ENCODE peak calls at places on chromosomes 16 and 17, in seven cellular contexts. D is WERI-Rb-1, V is cardiac muscle cell, H is brain microvascular endothelial cell, A is left ventricle myocardium inferior, F is neural progenitor cell, U is pancreas. E is an unnamed sample.

GRCh38 chr16:2511128-2511785 is 2.5 kb upstream of the ATP6V0C start:
- DNase-seq in D (peak; percentile 89), V (no peak), H (peak; percentile 52), A (peak; percentile 68), F (peak; percentile 40), U (peak; percentile 59), E (peak; percentile 71)

GRCh38 chr17:15886221-15886620 is 58.7 kb upstream of the ADORA2B start:
- DNase-seq in D (no peak), V (no peak), H (no peak), A (no peak), F (no peak), U (no peak), E (no peak)

GRCh38 chr16:87441886-87442580 is 49.9 kb downstream of the MAP1LC3B start:
- DNase-seq in D (no peak), V (no peak), H (peak; percentile 19), A (no peak), F (no peak), U (no peak), E (no peak)

GRCh38 chr17:34579017-34579946 is at the start of gene TMEM132E:
- DNase-seq in D (peak; percentile 52), V (peak; percentile 74), H (no peak), A (peak; percentile 37), F (peak; percentile 91), U (peak; percentile 73), E (peak; percentile 13)

GRCh38 chr17:81685108-81685507 is 1.3 kb downstream of the HGS start:
- DNase-seq in D (no peak), V (no peak), H (peak; percentile 73), A (no peak), F (no peak), U (no peak), E (no peak)

GRCh38 chr17:77834170-77835115 is 124.1 kb upstream of the TNRC6C start:
- DNase-seq in D (peak; percentile 81), V (peak; percentile 63), H (peak; percentile 93), A (peak; percentile 55), F (peak; percentile 39), U (peak; percentile 61), E (peak; percentile 46)

GRCh38 chr17:73474370-73474988 is 162.7 kb upstream of the CDC42EP4 start:
- DNase-seq in D (no peak), V (peak; percentile 90), H (peak; percentile 80), A (peak; percentile 79), F (no peak), U (peak; percentile 84), E (peak; percentile 67)

GRCh38 chr16:81779540-81780320 is 639 bp downstream of the PLCG2 start:
- DNase-seq in D (no peak), V (no peak), H (no peak), A (peak; percentile 39), F (peak; percentile 33), U (peak; percentile 67), E (peak; percentile 50)

GRCh38 chr16:88456356-88457292 is 3.5 kb downstream of the ZFPM1 start:
- DNase-seq in D (no peak), V (no peak), H (no peak), A (no peak), F (no peak), U (no peak), E (no peak)

GRCh38 chr17:66549731-66550207 is 247.4 kb downstream of the PRKCA start:
- DNase-seq in D (no peak), V (no peak), H (peak; percentile 69), A (no peak), F (no peak), U (no peak), E (no peak)

GRCh38 chr16:24850289-24850931 is 4.6 kb downstream of the SLC5A11 start:
- DNase-seq in D (no peak), V (no peak), H (no peak), A (no peak), F (no peak), U (no peak), E (no peak)

GRCh38 chr16:89282523-89282922 is 65.0 kb downstream of the ZNF778 start:
- DNase-seq in D (no peak), V (no peak), H (no peak), A (no peak), F (no peak), U (no peak), E (no peak)

GRCh38 chr16:14015461-14015860 is 55.7 kb upstream of the MRTFB start:
- DNase-seq in D (no peak), V (no peak), H (no peak), A (no peak), F (no peak), U (no peak), E (no peak)

GRCh38 chr16:79250457-79251098 is 350.0 kb downstream of the MAF start:
- DNase-seq in D (no peak), V (no peak), H (no peak), A (no peak), F (no peak), U (no peak), E (no peak)

GRCh38 chr16:88995746-88996535 is 18.9 kb upstream of the CBFA2T3 start:
- DNase-seq in D (no peak), V (no peak), H (no peak), A (no peak), F (no peak), U (no peak), E (no peak)

GRCh38 chr17:949623-950338 is 29.8 kb downstream of the NXN start:
- DNase-seq in D (no peak), V (no peak), H (no peak), A (no peak), F (peak; percentile 86), U (no peak), E (no peak)

GRCh38 chr17:8185580-8186445 is 4.2 kb downstream of the BORCS6 start:
- DNase-seq in D (peak; percentile 77), V (peak; percentile 81), H (peak; percentile 60), A (peak; percentile 84), F (peak; percentile 88), U (peak; percentile 100), E (peak; percentile 94)

GRCh38 chr16:49640606-49641005 is 215.3 kb downstream of the ZNF423 start:
- DNase-seq in D (no peak), V (no peak), H (peak; percentile 10), A (no peak), F (no peak), U (peak; percentile 46), E (no peak)

GRCh38 chr17:48995871-48996695 is 1.1 kb upstream of the IGF2BP1 start:
- DNase-seq in D (peak; percentile 98), V (peak; percentile 95), H (no peak), A (no peak), F (peak; percentile 97), U (no peak), E (no peak)

GRCh38 chr17:48996696-48997102 is 486 bp upstream of the IGF2BP1 start:
- DNase-seq in D (no peak), V (no peak), H (no peak), A (no peak), F (no peak), U (no peak), E (no peak)

GRCh38 chr17:48997103-48997826 is at the start of gene IGF2BP1:
- DNase-seq in D (peak; percentile 94), V (peak; percentile 87), H (peak; percentile 61), A (no peak), F (peak; percentile 93), U (peak; percentile 59), E (no peak)

GRCh38 chr17:48994548-48995331 is 2.4 kb upstream of the IGF2BP1 start:
- DNase-seq in D (no peak), V (no peak), H (no peak), A (no peak), F (no peak), U (no peak), E (no peak)

DNA sequence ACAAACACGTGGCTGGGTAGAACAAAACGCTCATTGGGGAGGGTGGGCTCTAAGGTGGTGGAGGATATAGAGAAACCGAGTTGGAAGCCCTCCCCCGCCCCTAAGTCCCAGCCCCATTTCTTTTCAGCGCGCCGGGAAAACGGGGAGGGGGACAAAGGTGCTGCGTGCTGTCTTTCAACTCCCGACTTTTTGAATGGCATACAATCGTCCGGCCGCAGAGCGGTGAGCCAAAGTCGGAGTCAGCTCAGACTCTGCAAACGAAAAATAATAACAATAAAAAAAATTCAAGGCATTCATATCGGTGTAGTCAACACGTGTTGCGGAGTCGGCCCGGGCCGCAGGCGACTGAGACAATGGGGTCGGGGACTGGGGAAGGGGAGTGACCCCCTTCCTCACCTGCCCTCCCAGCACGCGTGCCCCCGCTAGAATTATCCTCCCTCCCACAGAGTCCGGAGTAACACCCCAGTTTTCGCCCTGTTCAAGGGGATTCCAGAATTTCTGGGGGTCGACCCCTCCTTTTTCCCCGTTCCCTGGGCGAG is 1.8 kb upstream of the IGF2BP1 start:
- DNase-seq in D (peak; percentile 84), V (peak; percentile 59), H (no peak), A (no peak), F (peak; percentile 85), U (no peak), E (no peak)
- TF ChIP-seq CTCF in D (no peak), V (no peak), H (no peak), A (no peak), F (no peak), U (no peak), E (no peak)

DNA sequence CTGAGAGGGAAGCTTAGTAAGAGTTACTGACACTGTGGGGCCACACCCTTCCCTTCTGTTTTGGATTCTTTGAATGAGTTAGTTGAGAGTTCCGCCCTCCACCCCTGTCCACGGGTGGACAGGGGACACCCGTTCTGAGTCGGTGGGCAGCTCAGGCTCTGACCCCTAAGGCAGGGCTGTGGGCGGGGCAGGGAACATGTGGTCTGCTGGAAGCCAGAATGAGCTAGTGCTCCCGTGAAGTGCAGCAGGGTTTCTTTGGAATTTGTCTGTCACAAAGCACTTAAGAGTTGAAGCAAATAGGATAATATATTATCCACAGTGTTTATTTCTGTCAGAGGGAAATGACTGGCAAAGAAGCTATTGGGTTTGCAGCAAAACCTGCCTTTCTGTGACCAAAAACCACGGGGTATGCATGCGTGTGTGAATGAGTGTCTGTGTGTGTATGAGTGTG is 90.1 kb downstream of the CLEC16A start:
- DNase-seq in D (no peak), V (peak; percentile 55), H (no peak), A (peak; percentile 51), F (no peak), U (no peak), E (no peak)
- H3K27ac ChIP-seq in D (no peak overlapping the region), V (peak overlapping the region; percentile 49), H (no peak overlapping the region), A (peak overlapping the region; percentile 86), F (no peak overlapping the region), U (no peak overlapping the region), E (peak overlapping the region; percentile 57)

GRCh38 chr16:22692034-22692433 is 121.9 kb upstream of the HS3ST2 start:
- DNase-seq in D (no peak), V (no peak), H (no peak), A (no peak), F (no peak), U (no peak), E (no peak)
- TF ChIP-seq CTCF in D (no peak), V (no peak), H (no peak), A (no peak), F (no peak), U (no peak), E (no peak)

GRCh38 chr17:37714897-37715296 is 30.0 kb downstream of the HNF1B start:
- DNase-seq in D (no peak), V (no peak), H (peak; percentile 36), A (no peak), F (no peak), U (no peak), E (no peak)

GRCh38 chr17:37719866-37720265 is 25.0 kb downstream of the HNF1B start:
- DNase-seq in D (no peak), V (no peak), H (no peak), A (no peak), F (no peak), U (no peak), E (no peak)

GRCh38 chr17:37718383-37719048 is 26.3 kb downstream of the HNF1B start:
- DNase-seq in D (no peak), V (no peak), H (no peak), A (no peak), F (no peak), U (no peak), E (no peak)

GRCh38 chr17:37720989-37721388 is 23.9 kb downstream of the HNF1B start:
- DNase-seq in D (no peak), V (no peak), H (no peak), A (no peak), F (no peak), U (no peak), E (peak; percentile 73)

GRCh38 chr17:37717627-37718382 is 27.1 kb downstream of the HNF1B start:
- DNase-seq in D (no peak), V (no peak), H (no peak), A (no peak), F (no peak), U (no peak), E (no peak)
- H3K27ac ChIP-seq in D (no peak overlapping the region), V (no peak overlapping the region), H (peak overlapping the region; percentile 70), A (peak overlapping the region; percentile 47), F (no peak overlapping the region), U (peak overlapping the region; percentile 76), E (peak overlapping the region; percentile 78)

E was measured in transverse colon.